ENCODE peak calls at places on chromosomes 4 and X, in six cellular contexts. D is WERI-Rb-1, I is ovary, A is astrocyte of the cerebellum, X is lung, L is A673. Q is an unnamed sample.

GRCh38 chr4:105113800-105114199 is 32.9 kb upstream of the TET2 start:
- DNase-seq in A (no peak), I (no peak), L (no peak), D (no peak), X (no peak), Q (no peak)

GRCh38 chr4:152117501-152117900 is 356.7 kb upstream of the GATB start:
- DNase-seq in A (no peak), X (no peak), L (no peak), D (no peak), I (no peak), Q (no peak)

GRCh38 chr4:10056334-10057022 is 35.2 kb upstream of the SLC2A9 start:
- DNase-seq in L (no peak), I (no peak), X (no peak), A (peak), D (no peak), Q (no peak)

GRCh38 chr4:55184600-55185523 is 59.5 kb upstream of the KDR start:
- DNase-seq in D (peak), L (no peak), A (no peak), I (peak), X (peak), Q (no peak)

GRCh38 chrX:96929036-96929435 is 45.3 kb downstream of the RPA4 start:
- DNase-seq in A (no peak), D (no peak), I (no peak), X (no peak), L (no peak), Q (no peak)

GRCh38 chr4:21304061-21304541 is 603.8 kb downstream of the PACRGL start:
- DNase-seq in L (no peak), X (no peak), I (no peak), D (peak), A (no peak), Q (no peak)

GRCh38 chr4:94758141-94758699 is 465 bp downstream of the BMPR1B start:
- DNase-seq in X (peak), L (peak), A (no peak), I (peak), D (peak), Q (no peak)

GRCh38 chr4:142475663-142476062 is 370.4 kb downstream of the INPP4B start:
- DNase-seq in L (no peak), D (no peak), I (no peak), A (no peak), X (no peak), Q (no peak)

GRCh38 chr4:142160509-142160908 is 524.1 kb downstream of the IL15 start:
- DNase-seq in I (no peak), A (peak), D (no peak), L (no peak), X (no peak), Q (no peak)

GRCh38 chr4:69750346-69750745 is 10.1 kb downstream of the SULT1B1 start:
- DNase-seq in X (no peak), L (no peak), I (no peak), D (no peak), A (no peak), Q (no peak)

GRCh38 chr4:118190903-118191302 is 156.6 kb downstream of the NDST3 start:
- DNase-seq in A (no peak), X (no peak), I (no peak), D (no peak), L (no peak), Q (no peak)

GRCh38 chrX:1491851-1492349 is 39.2 kb upstream of the ASMTL start:
- DNase-seq in A (no peak), I (no peak), L (peak), X (no peak), D (peak), Q (no peak)

GRCh38 chr4:152591361-152591760 is 55.5 kb upstream of the FBXW7 start:
- DNase-seq in I (peak), A (no peak), X (peak), L (peak), D (peak), Q (no peak)

GRCh38 chrX:32118832-32119231 is 1047.0 kb upstream of the FTHL17 start:
- DNase-seq in A (no peak), D (no peak), I (no peak), X (no peak), L (no peak), Q (no peak)

DNA sequence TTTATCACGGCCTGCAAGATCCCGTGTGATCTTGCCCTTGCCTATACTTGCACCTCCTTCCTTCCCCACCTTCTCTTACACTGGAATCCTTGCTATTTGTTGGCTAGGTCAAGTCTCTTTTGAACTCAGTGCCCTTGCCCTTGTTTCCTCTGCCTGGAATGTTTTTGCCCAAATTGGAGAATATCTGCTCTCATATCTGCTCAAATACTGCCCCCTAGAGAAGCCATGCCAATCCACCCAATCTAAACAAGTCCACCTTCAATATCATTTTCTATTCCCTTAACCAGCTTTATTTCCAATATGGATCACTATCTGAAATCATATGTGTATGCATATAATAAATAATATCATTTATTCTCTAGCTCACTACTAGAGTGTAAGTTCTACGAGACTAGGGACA is 1044.2 kb upstream of the FTHL17 start:
- DNase-seq in L (peak), A (no peak), X (no peak), I (no peak), D (no peak), Q (no peak)
- TF ChIP-seq CTCF in L (peak), A (no peak), X (no peak), I (no peak), D (no peak), Q (no peak)

DNA sequence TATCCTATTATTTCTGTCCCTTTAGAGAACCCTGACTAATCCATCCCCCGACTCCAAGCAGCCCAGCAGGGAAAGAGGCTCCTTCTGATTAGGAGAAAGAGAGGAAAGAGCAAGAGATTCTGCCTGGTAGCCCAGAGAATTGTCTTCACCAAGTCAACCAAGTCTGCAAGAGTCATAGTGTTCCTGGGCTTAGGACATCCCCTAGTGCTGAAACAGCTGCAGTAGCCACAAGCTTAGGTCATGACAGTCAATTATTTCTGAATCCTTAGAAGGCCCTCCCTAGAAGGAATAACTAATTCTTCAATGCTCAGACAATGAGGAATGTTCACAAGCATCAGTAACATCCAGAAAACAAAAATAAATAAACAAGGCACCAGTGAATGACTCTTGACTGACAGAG is 480.3 kb upstream of the GRIA3 start:
- DNase-seq in I (no peak), X (no peak), D (no peak), L (no peak), A (no peak), Q (no peak)
- TF ChIP-seq CTCF in I (no peak), X (no peak), D (no peak), L (no peak), A (no peak), Q (peak)

GRCh38 chr4:4327652-4328121 is 37.6 kb downstream of the ZBTB49 start:
- DNase-seq in I (no peak), L (no peak), X (no peak), A (no peak), D (peak), Q (no peak)
- TF ChIP-seq CTCF in I (no peak), L (peak), X (no peak), A (peak), D (peak), Q (peak)

GRCh38 chrX:47560831-47561652 is at the start of gene ARAF:
- DNase-seq in L (peak), D (peak), X (peak), I (peak), A (peak), Q (peak)

GRCh38 chrX:47564438-47565085 is 3.6 kb downstream of the ARAF start:
- DNase-seq in L (no peak), X (no peak), D (no peak), A (no peak), I (no peak), Q (no peak)

GRCh38 chrX:47562615-47563243 is 1.7 kb downstream of the ARAF start:
- DNase-seq in I (no peak), D (no peak), L (peak), A (no peak), X (no peak), Q (no peak)

GRCh38 chrX:47561653-47562151 is 697 bp downstream of the ARAF start:
- DNase-seq in A (no peak), I (no peak), X (no peak), D (no peak), L (no peak), Q (no peak)

GRCh38 chrX:47563801-47564315 is 2.9 kb downstream of the ARAF start:
- DNase-seq in A (no peak), L (no peak), D (no peak), I (no peak), X (no peak), Q (peak)
- TF ChIP-seq CTCF in A (no peak), L (no peak), D (no peak), I (no peak), X (no peak), Q (no peak)